ENCODE peak calls at places on chromosome 19, in six cellular contexts. Z is stimulated activated CD4-positive, alpha-beta T cell treated with anti-CD3 and anti-CD28 coated beads, Interleukin-4, amount 100 ng/mL, for 48 hours; X is retinal pigment epithelial cell; Q is HT-29; T is activated naive CD8-positive, alpha-beta T cell treated with anti-CD3 and anti-CD28 coated beads, Interleukin-2, amount 50 U/mL, for 24 hours; D is CD4-positive, alpha-beta memory T cell. G is an unnamed sample.

GRCh38 chr19:57171551-57172081 is 4.3 kb upstream of the DUXA start:
- DNase-seq in Z (no peak), X (no peak), Q (no peak), T (no peak), D (peak), G (peak)

GRCh38 chr19:2888739-2889224 is 11.9 kb upstream of the ZNF57 start:
- DNase-seq in Z (peak), X (no peak), Q (peak), T (peak), D (peak), G (peak)

GRCh38 chr19:38173324-38174041 is 50.5 kb downstream of the DPF1 start:
- DNase-seq in Z (no peak), X (no peak), Q (peak), T (no peak), D (no peak), G (no peak)

GRCh38 chr19:50490991-50491472 is 14.4 kb upstream of the GARIN5A start:
- DNase-seq in Z (no peak), X (no peak), Q (no peak), T (no peak), D (no peak), G (no peak)

GRCh38 chr19:34224996-34225658 is 29.2 kb upstream of the GARRE1 start:
- DNase-seq in Z (no peak), X (no peak), Q (peak), T (no peak), D (no peak), G (no peak)

GRCh38 chr19:18469245-18470107 is 31.5 kb upstream of the ISYNA1 start:
- DNase-seq in Z (peak), X (no peak), Q (peak), T (peak), D (peak), G (peak)

GRCh38 chr19:29320611-29321010 is 107.7 kb upstream of the UQCRFS1 start:
- DNase-seq in Z (no peak), X (no peak), Q (no peak), T (no peak), D (no peak), G (no peak)

GRCh38 chr19:46413262-46414031 is at the start of gene CCDC8:
- DNase-seq in Z (no peak), X (peak), Q (no peak), T (no peak), D (no peak), G (peak)

GRCh38 chr19:8910775-8911414 is 78.7 kb downstream of the MBD3L1 start:
- DNase-seq in Z (no peak), X (no peak), Q (no peak), T (no peak), D (no peak), G (no peak)

GRCh38 chr19:3693030-3693925 is 7.0 kb downstream of the PIP5K1C start:
- DNase-seq in Z (no peak), X (peak), Q (no peak), T (no peak), D (no peak), G (no peak)

GRCh38 chr19:17557461-17557860 is 2.0 kb downstream of the COLGALT1 start:
- DNase-seq in Z (no peak), X (no peak), Q (no peak), T (no peak), D (no peak), G (no peak)

GRCh38 chr19:19742773-19743172 is 9.9 kb upstream of the ZNF14 start:
- DNase-seq in Z (no peak), X (no peak), Q (no peak), T (no peak), D (no peak), G (no peak)

GRCh38 chr19:46904114-46905060 is 43.6 kb downstream of the ARHGAP35 start:
- DNase-seq in Z (no peak), X (no peak), Q (no peak), T (no peak), D (no peak), G (no peak)

GRCh38 chr19:3142292-3142670 is 6.4 kb downstream of the GNA15 start:
- DNase-seq in Z (no peak), X (peak), Q (peak), T (peak), D (no peak), G (no peak)

G was measured in left colon.